ENCODE peak calls at places on chromosomes 3 and 15, in six cellular contexts. E, A, Z, F, K and W are unnamed samples.
A peak's percentile ranks its signal among the peaks of the same experiment; 100 is the strongest.

GRCh38 chr15:32105258-32106248 is 75.2 kb downstream of the CHRNA7 start:
- DNase-seq in K (no peak), Z (no peak), E (no peak), A (no peak), F (no peak), W (no peak)

GRCh38 chr3:12959395-12959794 is 113.8 kb downstream of the IQSEC1 start:
- DNase-seq in Z (no peak), K (no peak), A (no peak), E (no peak), F (no peak), W (no peak)

GRCh38 chr3:148066787-148067186 is 630.9 kb upstream of the AGTR1 start:
- DNase-seq in F (no peak), K (no peak), A (no peak), E (no peak), Z (no peak), W (peak; percentile 9)

GRCh38 chr15:91593081-91593480 is 260.4 kb upstream of the SLCO3A1 start:
- DNase-seq in F (no peak), A (no peak), Z (no peak), K (no peak), E (peak; percentile 28), W (peak; percentile 26)

GRCh38 chr3:117853923-117854322 is 1144.3 kb downstream of the TUSC7 start:
- DNase-seq in F (no peak), E (no peak), K (no peak), Z (no peak), A (no peak), W (peak; percentile 96)

GRCh38 chr3:194871143-194871863 is 185.6 kb downstream of the FAM43A start:
- DNase-seq in Z (no peak), K (no peak), A (no peak), E (peak; percentile 74), F (peak; percentile 46), W (peak; percentile 55)

GRCh38 chr15:78097667-78098066 is 5.3 kb downstream of the SH2D7 start:
- DNase-seq in F (no peak), K (no peak), E (no peak), Z (no peak), A (no peak), W (no peak)

GRCh38 chr15:98889930-98890695 is 117.5 kb downstream of the PGPEP1L start:
- DNase-seq in K (no peak), F (no peak), A (no peak), Z (no peak), E (peak; percentile 99), W (peak; percentile 96)

GRCh38 chr3:27623085-27623753 is 98.9 kb downstream of the EOMES start:
- DNase-seq in Z (no peak), E (no peak), K (no peak), A (no peak), F (no peak), W (no peak)

GRCh38 chr3:134998855-134999254 is 203.8 kb downstream of the EPHB1 start:
- DNase-seq in Z (no peak), E (no peak), K (no peak), F (no peak), A (no peak), W (no peak)

GRCh38 chr15:64110945-64111678 is 15.3 kb downstream of the SNX1 start:
- DNase-seq in K (no peak), E (no peak), Z (no peak), A (no peak), F (no peak), W (no peak)

GRCh38 chr15:66919421-66919820 is 146.0 kb upstream of the SMAD3 start:
- DNase-seq in F (no peak), E (no peak), A (no peak), K (no peak), Z (no peak), W (peak; percentile 77)

GRCh38 chr3:136838641-136839555 is 20.0 kb downstream of the SLC35G2 start:
- DNase-seq in K (no peak), F (no peak), E (peak; percentile 53), A (no peak), Z (no peak), W (peak; percentile 72)

GRCh38 chr15:88002721-88003120 is 253.8 kb downstream of the NTRK3 start:
- DNase-seq in F (no peak), K (no peak), Z (no peak), E (no peak), A (no peak), W (no peak)

GRCh38 chr15:68795298-68795848 is 25.3 kb downstream of the ANP32A start:
- DNase-seq in A (peak; percentile 54), F (peak; percentile 94), E (peak; percentile 88), K (peak; percentile 62), Z (peak; percentile 50), W (peak; percentile 72)

GRCh38 chr15:57527382-57528091 is 64.2 kb upstream of the MYZAP start:
- DNase-seq in F (peak; percentile 65), A (peak; percentile 45), Z (no peak), K (no peak), E (peak; percentile 36), W (peak; percentile 90)

GRCh38 chr3:67522081-67522480 is 132.3 kb downstream of the SUCLG2 start:
- DNase-seq in Z (no peak), A (no peak), K (no peak), E (no peak), F (no peak), W (no peak)

GRCh38 chr3:138289701-138290100 is 40.0 kb downstream of the NME9 start:
- DNase-seq in Z (no peak), A (no peak), F (no peak), K (no peak), E (no peak), W (no peak)

GRCh38 chr15:90407871-90408317 is 19.9 kb downstream of the IQGAP1 start:
- DNase-seq in F (no peak), E (no peak), K (no peak), A (no peak), Z (peak; percentile 19), W (no peak)

GRCh38 chr3:181717505-181717904 is 5.8 kb downstream of the SOX2 start:
- DNase-seq in K (no peak), E (no peak), A (no peak), Z (no peak), F (no peak), W (no peak)

GRCh38 chr3:44562147-44562546 is 7.2 kb downstream of the ZKSCAN7 start:
- DNase-seq in K (no peak), A (no peak), Z (no peak), E (no peak), F (no peak), W (no peak)

GRCh38 chr15:63203451-63204090 is 14.2 kb downstream of the RAB8B start:
- DNase-seq in F (no peak), E (no peak), Z (peak; percentile 34), A (peak; percentile 30), K (no peak), W (peak; percentile 47)

GRCh38 chr15:62644874-62645755 is 397.4 kb upstream of the TPM1 start:
- DNase-seq in A (no peak), K (no peak), Z (no peak), F (no peak), E (no peak), W (no peak)

GRCh38 chr3:187989458-187990153 is 164.4 kb upstream of the LPP start:
- DNase-seq in E (no peak), F (peak; percentile 92), Z (no peak), A (no peak), K (no peak), W (no peak)

GRCh38 chr3:30689202-30689641 is 82.8 kb downstream of the TGFBR2 start:
- DNase-seq in F (no peak), Z (no peak), E (peak; percentile 35), A (no peak), K (no peak), W (peak; percentile 85)

GRCh38 chr15:82294061-82294690 is 31.6 kb downstream of the SAXO2 start:
- DNase-seq in K (no peak), E (no peak), A (no peak), Z (no peak), F (no peak), W (no peak)

GRCh38 chr3:36907911-36908646 is 36.8 kb downstream of the TRANK1 start:
- DNase-seq in K (peak; percentile 60), Z (peak; percentile 60), E (no peak), A (peak; percentile 34), F (no peak), W (peak; percentile 73)

GRCh38 chr3:18667552-18667951 is 242.4 kb upstream of the SATB1 start:
- DNase-seq in F (no peak), E (no peak), K (no peak), A (no peak), Z (no peak), W (no peak)

GRCh38 chr3:195030791-195031321 is 240.1 kb downstream of the XXYLT1 start:
- DNase-seq in Z (no peak), K (no peak), A (no peak), F (no peak), E (peak; percentile 91), W (no peak)

GRCh38 chr3:56801597-56802410 is at the start of gene ARHGEF3:
- DNase-seq in Z (peak; percentile 88), A (peak; percentile 89), E (peak; percentile 74), K (peak; percentile 81), F (peak; percentile 91), W (peak; percentile 50)

GRCh38 chr3:8532251-8532831 is 30.7 kb downstream of the LMCD1 start:
- DNase-seq in E (no peak), A (no peak), K (no peak), Z (no peak), F (no peak), W (peak; percentile 72)